ENCODE peak calls at places on chromosomes 6 and 20, in five cellular contexts. Q is foreskin melanocyte; N is iPS-NIHi11; Y is D341Med; M is stimulated activated CD8-positive, alpha-beta memory T cell treated with anti-CD3 and anti-CD28 coated beads, Interleukin-7, amount 100 ng/mL, for 1 hour. V is an unnamed sample.

GRCh38 chr6:90468859-90469258 is 118.0 kb downstream of the MAP3K7 start:
- DNase-seq in Q (no peak), N (no peak), M (no peak), Y (no peak), V (no peak)

GRCh38 chr20:1800777-1801176 is 94.4 kb upstream of the SIRPA start:
- DNase-seq in N (no peak), M (no peak), Q (no peak), Y (no peak), V (no peak)

GRCh38 chr6:150443621-150444020 is 74.8 kb downstream of the IYD start:
- DNase-seq in M (no peak), Q (peak; percentile 26), Y (no peak), N (no peak), V (no peak)

GRCh38 chr20:9837634-9838033 is 1.2 kb downstream of the PAK5 start:
- DNase-seq in N (no peak), M (no peak), Y (no peak), Q (no peak), V (no peak)

GRCh38 chr6:72950114-72950860 is 275.0 kb downstream of the KHDC1L start:
- DNase-seq in M (no peak), N (no peak), Q (no peak), Y (peak; percentile 42), V (no peak)

GRCh38 chr6:87903299-87903698 is 144.3 kb upstream of the SPACA1 start:
- DNase-seq in Y (no peak), Q (no peak), N (no peak), M (no peak), V (no peak)

GRCh38 chr6:72413884-72414283 is 208.0 kb upstream of the KCNQ5 start:
- DNase-seq in M (no peak), N (no peak), Q (no peak), Y (no peak), V (no peak)

GRCh38 chr6:111472933-111473435 is 10.0 kb downstream of the REV3L start:
- DNase-seq in M (no peak), N (no peak), Y (no peak), Q (no peak), V (no peak)

GRCh38 chr6:21588812-21589811 is 4.4 kb upstream of the SOX4 start:
- DNase-seq in Y (peak; percentile 84), N (peak; percentile 73), Q (peak; percentile 83), M (peak; percentile 45), V (no peak)

GRCh38 chr6:166440729-166441128 is 58.0 kb upstream of the MPC1 start:
- DNase-seq in Y (no peak), N (no peak), M (no peak), Q (no peak), V (no peak)